ENCODE peak calls at places on chromosomes 3 and 15, in eight cellular contexts. Z is uterus; X is osteoblast; R is RWPE1; E is NCI-H1092; B is EL; H is pancreas; K is activated CD4-positive, alpha-beta T cell treated with anti-CD3 and anti-CD28 coated beads for 24 hours. N is an unnamed sample.
A peak's percentile ranks its signal among the peaks of the same experiment; 100 is the strongest.

GRCh38 chr3:131216801-131217200 is 164.8 kb upstream of the NUDT16 start:
- DNase-seq in H (no peak), E (no peak), X (peak; percentile 65), B (peak; percentile 88), K (no peak), Z (no peak), R (peak; percentile 34), N (no peak)

GRCh38 chr3:60703008-60703407 is 548.2 kb downstream of the FHIT start:
- DNase-seq in H (no peak), Z (no peak), X (no peak), B (no peak), R (no peak), K (no peak), E (no peak), N (no peak)

GRCh38 chr3:152192936-152193672 is 75.6 kb upstream of the MBNL1 start:
- DNase-seq in E (no peak), K (no peak), R (no peak), X (no peak), H (no peak), B (no peak), Z (no peak), N (no peak)

GRCh38 chr3:173258721-173259120 is 117.7 kb upstream of the SPATA16 start:
- DNase-seq in Z (no peak), B (no peak), R (no peak), H (no peak), K (no peak), E (no peak), X (no peak), N (no peak)

GRCh38 chr15:76337739-76338554 is 1.4 kb downstream of the ISL2 start:
- DNase-seq in Z (no peak), E (no peak), R (no peak), K (no peak), X (peak; percentile 76), B (peak; percentile 41), H (no peak), N (no peak)

GRCh38 chr3:2465842-2466241 is 367.2 kb downstream of the CNTN4 start:
- DNase-seq in X (no peak), Z (no peak), K (no peak), B (no peak), E (no peak), H (no peak), R (no peak), N (no peak)

GRCh38 chr3:39724233-39724846 is 85.1 kb upstream of the MYRIP start:
- DNase-seq in K (no peak), X (no peak), Z (no peak), R (no peak), H (no peak), E (peak; percentile 3), B (peak; percentile 10), N (no peak)

GRCh38 chr3:50617911-50618481 is 1.0 kb downstream of the MAPKAPK3 start:
- DNase-seq in B (peak; percentile 13), E (no peak), R (no peak), Z (no peak), X (peak; percentile 68), K (no peak), H (no peak), N (no peak)

GRCh38 chr3:138118863-138119766 is 3.7 kb upstream of the DZIP1L start:
- DNase-seq in Z (peak; percentile 79), E (peak; percentile 46), K (peak; percentile 52), X (peak; percentile 88), B (peak; percentile 76), R (peak; percentile 79), H (peak; percentile 50), N (no peak)

GRCh38 chr3:125683067-125683844 is 88.0 kb upstream of the OSBPL11 start:
- DNase-seq in E (peak; percentile 23), X (no peak), Z (peak; percentile 88), H (no peak), R (no peak), K (no peak), B (no peak), N (no peak)

GRCh38 chr3:42683875-42684593 is 1.3 kb upstream of the KLHL40 start:
- DNase-seq in E (no peak), Z (peak; percentile 88), R (peak; percentile 97), H (peak; percentile 35), B (peak; percentile 97), K (peak; percentile 38), X (peak; percentile 100), N (peak; percentile 89)

GRCh38 chr3:65953301-65953812 is 85.4 kb downstream of the MAGI1 start:
- DNase-seq in X (peak; percentile 8), E (peak; percentile 26), K (no peak), Z (no peak), R (no peak), H (peak; percentile 96), B (no peak), N (no peak)

GRCh38 chr15:89430530-89431341 is 65.6 kb downstream of the RHCG start:
- DNase-seq in B (peak; percentile 72), E (peak; percentile 65), X (peak; percentile 95), H (peak; percentile 79), K (peak; percentile 94), R (peak; percentile 88), Z (peak; percentile 75), N (no peak)

GRCh38 chr3:120181632-120182031 is 87.4 kb upstream of the GSK3B start:
- DNase-seq in H (no peak), Z (no peak), B (no peak), E (no peak), K (no peak), R (no peak), X (no peak), N (no peak)

N was measured in keratinocyte.